ENCODE peak calls at places on chromosomes 11 and 22, in four cellular contexts. I, P, V and Y are unnamed samples.

GRCh38 chr11:17633279-17633986 is 85.9 kb upstream of the MYOD1 start:
- DNase-seq in I (no peak), P (no peak), V (no peak), Y (no peak)

GRCh38 chr11:118084247-118084646 is 2.5 kb downstream of the SMIM35 start:
- DNase-seq in I (peak), P (no peak), V (no peak), Y (no peak)

GRCh38 chr22:46539169-46539568 is 1.7 kb upstream of the CELSR1 start:
- DNase-seq in I (no peak), P (no peak), V (no peak), Y (no peak)

GRCh38 chr22:22877523-22878210 is 9.9 kb upstream of the IGLL5 start:
- DNase-seq in I (peak), P (peak), V (peak), Y (peak)

GRCh38 chr22:36463783-36464184 is 17.7 kb downstream of the TXN2 start:
- DNase-seq in I (peak), P (no peak), V (no peak), Y (no peak)

GRCh38 chr22:47600281-47600680 is 837.8 kb downstream of the TBC1D22A start:
- DNase-seq in I (no peak), P (no peak), V (no peak), Y (no peak)

GRCh38 chr11:2266586-2267305 is 3.6 kb downstream of the ASCL2 start:
- DNase-seq in I (no peak), P (no peak), V (no peak), Y (no peak)

GRCh38 chr11:1478544-1478943 is 8.0 kb downstream of the MOB2 start:
- DNase-seq in I (no peak), P (no peak), V (no peak), Y (no peak)

GRCh38 chr11:2449548-2450320 is 4.9 kb downstream of the KCNQ1 start:
- DNase-seq in I (no peak), P (no peak), V (no peak), Y (no peak)

GRCh38 chr22:17366830-17367229 is 2.4 kb upstream of the CECR2 start:
- DNase-seq in I (peak), P (no peak), V (no peak), Y (no peak)

GRCh38 chr11:1541474-1542204 is 30.4 kb downstream of the DUSP8 start:
- DNase-seq in I (no peak), P (no peak), V (no peak), Y (no peak)

GRCh38 chr11:35131760-35132159 is 7.2 kb upstream of the CD44 start:
- DNase-seq in I (no peak), P (no peak), V (no peak), Y (no peak)

GRCh38 chr11:68406318-68407313 is 53.9 kb upstream of the PPP6R3 start:
- DNase-seq in I (no peak), P (no peak), V (no peak), Y (no peak)

GRCh38 chr11:119626910-119627305 is 102.1 kb downstream of the NECTIN1 start:
- DNase-seq in I (no peak), P (no peak), V (no peak), Y (no peak)

GRCh38 chr11:45031912-45032519 is 81.3 kb upstream of the TP53I11 start:
- DNase-seq in I (no peak), P (no peak), V (no peak), Y (no peak)

GRCh38 chr11:121435132-121435531 is 17.0 kb upstream of the SORL1 start:
- DNase-seq in I (no peak), P (no peak), V (no peak), Y (no peak)

GRCh38 chr22:50529416-50530279 is at the start of gene TYMP:
- DNase-seq in I (peak), P (no peak), V (no peak), Y (no peak)

GRCh38 chr11:123624974-123625373 is 29.4 kb downstream of the SCN3B start:
- DNase-seq in I (peak), P (no peak), V (no peak), Y (no peak)

GRCh38 chr11:45336136-45336535 is 50.0 kb upstream of the SYT13 start:
- DNase-seq in I (no peak), P (no peak), V (no peak), Y (no peak)